ENCODE peak calls at places on chromosome 1, in seven cellular contexts. F, O, N, C, U, X and R are unnamed samples.
A peak's percentile ranks its signal among the peaks of the same experiment; 100 is the strongest.

GRCh38 chr1:17596186-17596585 is 56.7 kb downstream of the ARHGEF10L start:
- DNase-seq in F (no peak), U (no peak), X (no peak), N (no peak), C (no peak), O (no peak), R (no peak)

GRCh38 chr1:177511036-177511435 is 340.3 kb downstream of the BRINP2 start:
- DNase-seq in U (no peak), O (no peak), C (no peak), X (no peak), F (no peak), N (peak; percentile 43), R (no peak)

GRCh38 chr1:154478639-154479038 is 23.4 kb upstream of the TDRD10 start:
- DNase-seq in X (peak; percentile 46), N (peak; percentile 30), U (no peak), F (no peak), O (no peak), C (peak; percentile 48), R (no peak)

GRCh38 chr1:14875781-14876564 is 277.5 kb downstream of the KAZN start:
- DNase-seq in U (no peak), F (no peak), X (no peak), O (no peak), C (no peak), N (no peak), R (no peak)

GRCh38 chr1:228283043-228283371 is 75.2 kb downstream of the OBSCN start:
- DNase-seq in O (no peak), F (no peak), C (no peak), X (no peak), U (no peak), N (no peak), R (no peak)

GRCh38 chr1:197914510-197914909 is 2.7 kb upstream of the LHX9 start:
- DNase-seq in F (no peak), O (no peak), N (no peak), X (no peak), C (no peak), U (no peak), R (no peak)

GRCh38 chr1:47325530-47325929 is 8.1 kb upstream of the CMPK1 start:
- DNase-seq in U (peak; percentile 71), F (no peak), C (no peak), X (peak; percentile 39), N (no peak), O (no peak), R (no peak)

GRCh38 chr1:59972216-59972924 is 45.8 kb upstream of the CYP2J2 start:
- DNase-seq in N (peak; percentile 55), X (no peak), F (no peak), C (peak; percentile 31), U (no peak), O (no peak), R (no peak)

GRCh38 chr1:147807405-147807804 is 47.0 kb upstream of the GJA5 start:
- DNase-seq in F (no peak), C (no peak), X (no peak), N (no peak), U (no peak), O (no peak), R (no peak)

GRCh38 chr1:244865820-244866219 is 1.5 kb upstream of the HNRNPU start:
- DNase-seq in N (no peak), C (no peak), X (no peak), U (no peak), F (no peak), O (no peak), R (no peak)

GRCh38 chr1:244863491-244864252 is 671 bp downstream of the HNRNPU start:
- DNase-seq in F (no peak), N (no peak), O (no peak), U (no peak), C (no peak), X (no peak), R (peak; percentile 50)

GRCh38 chr1:244865028-244865371 is 657 bp upstream of the HNRNPU start:
- DNase-seq in C (no peak), O (no peak), N (no peak), U (no peak), X (peak; percentile 46), F (no peak), R (no peak)

GRCh38 chr1:244862699-244863490 is 1.4 kb downstream of the HNRNPU start:
- DNase-seq in F (peak; percentile 91), C (peak; percentile 90), U (peak; percentile 91), X (peak; percentile 98), N (peak; percentile 96), O (peak; percentile 64), R (peak; percentile 96)

GRCh38 chr1:244864253-244865027 is at the start of gene HNRNPU:
- DNase-seq in U (peak; percentile 88), N (peak; percentile 98), O (peak; percentile 86), F (peak; percentile 94), X (peak; percentile 99), C (peak; percentile 96), R (peak; percentile 93)
- TF ChIP-seq CTCF in U (peak; percentile 9), N (peak; percentile 19), O (peak; percentile 8), F (peak; percentile 43), X (peak; percentile 48), C (peak; percentile 38), R (peak; percentile 24)

DNA sequence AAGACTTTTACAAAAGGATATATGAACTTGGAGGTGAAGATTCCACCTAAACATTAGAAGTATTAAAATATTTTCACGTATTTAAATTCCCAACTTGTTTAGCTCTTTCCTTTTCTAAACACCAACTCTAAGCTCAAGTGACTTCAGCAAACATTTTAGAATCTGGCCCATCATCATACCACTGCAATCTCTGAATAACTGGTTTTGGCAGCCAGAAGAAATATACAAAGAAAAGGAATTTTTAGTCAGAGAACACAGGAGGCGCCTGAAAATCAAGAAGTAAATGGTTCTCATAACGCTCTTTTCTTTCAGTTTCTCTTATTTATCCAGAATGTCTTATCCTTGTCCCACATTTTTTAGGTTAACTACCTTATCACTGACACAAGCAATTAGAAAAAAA is 10.4 kb downstream of the TAF1A start:
- DNase-seq in X (no peak), C (peak; percentile 4), U (no peak), O (no peak), F (no peak), N (no peak), R (no peak)
- TF ChIP-seq CTCF in X (no peak), C (no peak), U (no peak), O (no peak), F (no peak), N (no peak), R (no peak)

DNA sequence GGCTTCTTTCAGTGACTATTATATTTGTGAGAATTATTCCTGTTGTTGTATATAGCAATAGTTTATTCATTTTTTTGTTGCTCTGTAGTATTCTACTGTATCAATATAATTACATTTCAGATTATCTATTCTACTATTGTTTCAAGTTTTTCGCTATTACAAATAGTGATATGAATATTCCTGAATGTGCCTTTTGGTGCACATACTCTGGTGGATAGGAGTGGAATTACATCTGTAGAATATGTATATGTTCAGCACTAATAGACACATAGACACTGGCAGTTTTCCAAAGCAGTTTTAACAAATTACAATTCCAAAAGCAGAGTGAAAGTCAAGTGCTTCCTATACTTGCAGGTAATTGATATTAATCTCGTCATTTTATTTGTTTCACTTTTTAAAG is 696.2 kb upstream of the PRMT6 start:
- DNase-seq in U (no peak), N (no peak), C (no peak), F (no peak), X (no peak), O (no peak), R (no peak)
- TF ChIP-seq CTCF in U (peak; percentile 22), N (peak; percentile 17), C (peak; percentile 40), F (no peak), X (no peak), O (peak; percentile 9), R (no peak)

GRCh38 chr1:43143441-43143888 is 28.6 kb downstream of the EBNA1BP2 start:
- DNase-seq in F (no peak), X (peak; percentile 11), C (no peak), N (no peak), O (no peak), U (no peak), R (no peak)
- TF ChIP-seq CTCF in F (peak; percentile 62), X (peak; percentile 24), C (no peak), N (peak; percentile 28), O (peak; percentile 25), U (no peak), R (peak; percentile 19)

GRCh38 chr1:99645199-99645598 is 714 bp upstream of the PALMD start:
- DNase-seq in O (peak; percentile 8), C (peak; percentile 59), F (no peak), U (peak; percentile 65), N (no peak), X (peak; percentile 50), R (no peak)

GRCh38 chr1:99647460-99647859 is 1.5 kb downstream of the PALMD start:
- DNase-seq in C (no peak), O (no peak), U (no peak), X (no peak), F (no peak), N (no peak), R (no peak)

GRCh38 chr1:99646885-99647284 is 972 bp downstream of the PALMD start:
- DNase-seq in C (no peak), O (no peak), U (no peak), X (no peak), N (no peak), F (no peak), R (no peak)

GRCh38 chr1:99644302-99645004 is 1.5 kb upstream of the PALMD start:
- DNase-seq in F (no peak), N (no peak), X (no peak), O (no peak), C (no peak), U (no peak), R (no peak)

DNA sequence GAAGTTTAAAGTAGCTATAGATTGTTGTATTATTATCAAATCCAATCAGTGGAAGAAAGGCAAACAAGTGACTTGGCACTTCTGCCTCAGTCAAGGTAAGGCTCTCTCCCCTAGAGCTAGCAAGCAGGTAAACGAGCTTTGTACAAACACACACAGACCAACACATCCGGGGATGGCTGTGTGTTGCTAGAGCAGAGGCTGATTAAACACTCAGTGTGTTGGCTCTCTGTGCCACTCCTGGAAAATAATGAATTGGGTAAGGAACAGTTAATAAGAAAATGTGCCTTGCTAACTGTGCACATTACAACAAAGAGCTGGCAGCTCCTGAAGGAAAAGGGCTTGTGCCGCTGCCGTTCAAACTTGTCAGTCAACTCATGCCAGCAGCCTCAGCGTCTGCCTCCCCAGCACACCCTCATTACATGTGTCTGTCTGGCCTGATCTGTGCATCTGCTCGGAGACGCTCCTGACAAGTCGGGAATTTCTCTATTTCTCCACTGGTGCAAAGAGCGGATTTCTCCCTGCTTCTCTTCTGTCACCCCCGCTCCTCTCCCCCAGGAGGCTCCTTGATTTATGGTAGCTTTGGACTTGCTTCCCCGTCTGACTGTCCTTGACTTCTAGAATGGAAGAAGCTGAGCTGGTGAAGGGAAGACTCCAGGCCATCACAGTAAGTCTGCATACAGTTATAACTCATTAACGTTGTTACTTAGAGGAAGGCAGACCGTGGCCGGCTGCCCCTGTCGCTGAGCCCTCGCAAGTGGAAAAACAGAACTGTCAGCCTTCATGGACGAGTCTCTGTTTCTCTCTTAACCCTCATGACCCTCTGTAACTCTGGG is at the start of gene PALMD:
- DNase-seq in C (no peak), N (no peak), O (no peak), F (no peak), U (peak; percentile 32), X (peak; percentile 33), R (no peak)
- TF ChIP-seq CTCF in C (no peak), N (no peak), O (no peak), F (no peak), U (no peak), X (no peak), R (no peak)

GRCh38 chr1:226708967-226709396 is 30.1 kb downstream of the ITPKB start:
- DNase-seq in O (no peak), F (no peak), X (no peak), N (no peak), U (no peak), C (no peak), R (no peak)
- TF ChIP-seq CTCF in O (no peak), F (peak; percentile 12), X (no peak), N (no peak), U (no peak), C (no peak), R (no peak)